ENCODE peak calls at places on chromosomes 6 and 20, in five cellular contexts. L is K562, Z is IMR-90, D is GM12878, B is HepG2. Y is an unnamed sample.

GRCh38 chr6:116059713-116060571 is 749 bp downstream of the FRK start:
- DNase-seq in L (peak), D (peak), B (peak), Z (no peak), Y (no peak)

GRCh38 chr6:163231356-163232014 is 183.0 kb upstream of the QKI start:
- DNase-seq in B (no peak), L (no peak), Z (no peak), D (no peak), Y (no peak)

GRCh38 chr20:50987493-50988210 is 29.0 kb downstream of the MOCS3 start:
- DNase-seq in L (peak), D (peak), B (peak), Z (peak), Y (peak)

GRCh38 chr6:139468178-139468577 is 93.7 kb upstream of the CITED2 start:
- DNase-seq in B (no peak), Z (no peak), D (no peak), L (no peak), Y (no peak)

GRCh38 chr6:20943036-20943627 is 408.9 kb downstream of the CDKAL1 start:
- DNase-seq in B (no peak), D (no peak), L (no peak), Z (no peak), Y (no peak)

GRCh38 chr6:152954443-152954842 is 28.4 kb downstream of the FBXO5 start:
- DNase-seq in L (peak), B (no peak), Z (no peak), D (no peak), Y (peak)

GRCh38 chr6:46098678-46099077 is 31.1 kb upstream of the ENPP4 start:
- DNase-seq in D (no peak), B (peak), L (no peak), Z (no peak), Y (no peak)

GRCh38 chr6:44456070-44456965 is 68.8 kb downstream of the CDC5L start:
- DNase-seq in L (peak), B (peak), D (no peak), Z (peak), Y (peak)

GRCh38 chr6:159012201-159012600 is 12.2 kb upstream of the RSPH3 start:
- DNase-seq in B (no peak), L (no peak), Z (peak), D (no peak), Y (no peak)

GRCh38 chr20:51411867-51412266 is 130.7 kb downstream of the NFATC2 start:
- DNase-seq in Z (no peak), B (no peak), D (no peak), L (no peak), Y (no peak)

GRCh38 chr6:38271081-38271480 is 368.6 kb downstream of the BTBD9 start:
- DNase-seq in B (no peak), L (no peak), Z (peak), D (no peak), Y (no peak)

GRCh38 chr20:19335916-19336315 is 123.5 kb downstream of the SLC24A3 start:
- DNase-seq in Z (no peak), L (no peak), B (no peak), D (no peak), Y (no peak)

GRCh38 chr6:170087946-170088348 is 202.9 kb downstream of the DLL1 start:
- DNase-seq in L (no peak), B (no peak), D (peak), Z (no peak), Y (no peak)

GRCh38 chr6:9914951-9915350 is 499.9 kb downstream of the TFAP2A start:
- DNase-seq in D (no peak), Z (no peak), B (no peak), L (no peak), Y (no peak)

GRCh38 chr6:84688187-84688878 is 76.1 kb downstream of the TBX18 start:
- DNase-seq in D (no peak), B (no peak), L (no peak), Z (no peak), Y (no peak)

GRCh38 chr6:129726650-129727049 is 16.7 kb upstream of the ARHGAP18 start:
- DNase-seq in D (no peak), Z (no peak), B (no peak), L (no peak), Y (no peak)

GRCh38 chr6:41659935-41660334 is 21.7 kb downstream of the MDFI start:
- DNase-seq in Z (no peak), B (no peak), L (no peak), D (no peak), Y (no peak)

GRCh38 chr6:148915889-148916288 is 169.1 kb downstream of the UST start:
- DNase-seq in L (no peak), Z (no peak), B (no peak), D (no peak), Y (no peak)

GRCh38 chr6:27127874-27128795 is 119.4 kb upstream of the PRSS16 start:
- DNase-seq in Z (no peak), D (no peak), B (no peak), L (no peak), Y (no peak)

GRCh38 chr20:25142435-25142834 is 53.1 kb upstream of the ENTPD6 start:
- DNase-seq in D (no peak), Z (no peak), L (no peak), B (no peak), Y (no peak)

GRCh38 chr20:3728876-3729275 is 3.6 kb upstream of the HSPA12B start:
- DNase-seq in Z (no peak), L (no peak), B (no peak), D (no peak), Y (no peak)

GRCh38 chr6:111551521-111552231 is 54.0 kb downstream of the TRAF3IP2 start:
- DNase-seq in D (no peak), Z (no peak), B (peak), L (peak), Y (no peak)
- TF ChIP-seq SMC3 in D (no peak), Z (no peak), B (no peak), L (no peak), Y (no peak)

DNA sequence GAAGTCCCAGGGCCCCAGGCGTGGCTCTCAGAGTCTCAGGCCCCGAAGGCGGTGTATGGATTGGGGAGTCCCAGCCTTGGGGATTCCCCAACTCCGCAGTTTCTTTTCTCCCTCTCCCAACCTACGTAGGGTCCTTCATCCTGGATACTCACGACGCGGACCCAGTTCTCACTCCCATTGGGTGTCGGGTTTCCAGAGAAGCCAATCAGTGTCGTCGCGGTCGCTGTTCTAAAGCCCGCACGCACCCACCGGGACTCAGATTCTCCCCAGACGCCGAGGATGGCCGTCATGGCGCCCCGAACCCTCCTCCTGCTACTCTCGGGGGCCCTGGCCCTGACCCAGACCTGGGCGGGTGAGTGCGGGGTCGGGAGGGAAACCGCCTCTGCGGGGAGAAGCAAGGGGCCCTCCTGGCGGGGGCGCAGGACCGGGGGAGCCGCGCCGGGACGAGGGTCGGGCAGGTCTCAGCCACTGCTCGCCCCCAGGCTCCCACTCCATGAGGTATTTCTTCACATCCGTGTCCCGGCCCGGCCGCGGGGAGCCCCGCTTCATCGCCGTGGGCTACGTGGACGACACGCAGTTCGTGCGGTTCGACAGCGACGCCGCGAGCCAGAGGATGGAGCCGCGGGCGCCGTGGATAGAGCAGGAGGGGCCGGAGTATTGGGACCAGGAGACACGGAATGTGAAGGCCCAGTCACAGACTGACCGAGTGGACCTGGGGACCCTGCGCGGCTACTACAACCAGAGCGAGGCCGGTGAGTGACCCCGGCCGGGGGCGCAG is at the start of gene HLA-A:
- DNase-seq in Z (peak), L (no peak), D (peak), B (peak), Y (peak)
- TF ChIP-seq POLR2A in Z (peak), L (no peak), D (peak), B (peak), Y (peak)

DNA sequence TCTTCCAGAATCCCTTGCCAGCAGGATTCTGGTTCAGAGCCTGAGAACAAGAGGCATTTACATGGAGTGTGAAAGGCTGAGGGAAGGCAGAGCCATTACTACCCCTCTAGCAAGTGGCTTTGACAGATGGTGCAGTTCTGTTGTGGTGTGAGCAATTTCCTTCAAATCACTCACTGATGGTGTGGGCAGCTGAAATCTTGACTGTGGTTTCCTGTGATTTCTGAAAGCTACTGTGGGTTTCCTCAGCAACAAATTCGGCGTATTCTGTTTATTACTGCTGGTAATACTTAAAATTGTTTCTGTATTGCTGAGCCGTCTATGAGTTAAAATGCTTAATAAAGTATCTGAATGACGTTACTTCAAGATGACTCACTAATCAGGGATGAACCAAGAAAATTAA is 181.5 kb upstream of the TCF21 start:
- DNase-seq in B (no peak), Z (peak), D (peak), L (no peak), Y (no peak)
- TF ChIP-seq SMC3 in B (no peak), Z (no peak), D (no peak), L (no peak), Y (no peak)

DNA sequence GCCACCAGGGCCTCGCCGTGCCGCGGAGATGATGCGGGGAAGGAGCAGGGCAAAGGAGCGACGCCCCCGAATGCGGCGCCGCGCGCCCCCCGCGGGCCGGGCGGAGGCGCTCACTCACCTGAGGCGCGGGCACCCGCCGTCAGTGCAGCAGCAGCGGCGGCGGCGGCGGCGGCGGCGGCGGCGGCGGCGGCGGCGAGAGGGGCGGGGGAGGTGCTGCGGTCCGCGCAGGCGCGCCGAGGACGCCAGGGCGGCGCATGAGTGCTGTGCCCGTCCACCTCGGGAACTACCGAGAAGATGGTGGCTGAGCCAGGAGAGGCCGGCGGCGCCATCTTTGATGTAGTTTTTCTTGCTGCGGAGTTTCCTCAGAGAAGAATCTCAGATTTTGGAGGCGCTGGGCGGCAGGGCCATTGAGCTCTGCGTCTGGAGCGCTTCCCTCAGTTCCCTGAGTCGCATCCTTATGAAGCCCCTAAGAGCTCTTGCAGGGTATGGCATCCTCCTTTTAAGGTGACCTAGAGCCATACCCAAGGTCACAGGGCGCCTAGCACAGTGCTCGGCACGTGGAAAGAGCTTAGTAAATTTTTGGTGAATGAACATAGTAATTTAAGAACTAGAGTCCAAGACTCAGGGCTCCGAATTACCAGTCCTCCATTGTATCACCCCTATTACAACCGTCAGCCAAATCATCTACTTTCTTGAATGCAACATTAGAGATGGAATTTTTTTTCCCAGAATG is at the start of gene NDRG3:
- DNase-seq in B (peak), L (peak), Z (peak), D (peak), Y (peak)
- TF ChIP-seq POLR2A in B (peak), L (peak), Z (no peak), D (peak), Y (peak)

GRCh38 chr6:17966451-17966850 is 21.0 kb downstream of the KIF13A start:
- DNase-seq in L (no peak), B (no peak), Z (no peak), D (no peak), Y (no peak)

GRCh38 chr6:17965397-17965796 is 22.0 kb downstream of the KIF13A start:
- DNase-seq in B (no peak), L (no peak), D (no peak), Z (peak), Y (no peak)

GRCh38 chr6:17968876-17969275 is 18.6 kb downstream of the KIF13A start:
- DNase-seq in B (no peak), L (no peak), D (no peak), Z (no peak), Y (no peak)

GRCh38 chr6:17967668-17968067 is 19.8 kb downstream of the KIF13A start:
- DNase-seq in Z (no peak), D (no peak), L (no peak), B (no peak), Y (no peak)

GRCh38 chr6:17968081-17968518 is 19.3 kb downstream of the KIF13A start:
- DNase-seq in D (no peak), Z (peak), L (peak), B (no peak), Y (no peak)
- TF ChIP-seq SMC3 in D (no peak), Z (no peak), L (no peak), B (no peak), Y (no peak)

Y was measured in A549.